ENCODE peak calls at places on chromosomes 1 and 21, in five cellular contexts. One of them, this sample, is unnamed.
A peak's percentile ranks its signal among the peaks of the same experiment; 100 is the strongest.

GRCh38 chr1:206544562-206545257 is 37.4 kb downstream of the RASSF5 start:
- DNase-seq in GM06990: peak; percentile 52
- DNase-seq in RPMI8226: peak; percentile 84
- DNase-seq in WTC11: peak; percentile 96
- DNase-seq in activated T-cell treated with anti-CD3 and anti-CD28 coated beads, Interleukin-2, amount 50 U/mL, for 4 hours: peak; percentile 87
- DNase-seq in this sample: peak; percentile 81

GRCh38 chr1:30321216-30321910 is 402.0 kb downstream of the MATN1 start:
- DNase-seq in GM06990: no peak
- DNase-seq in RPMI8226: no peak
- DNase-seq in WTC11: no peak
- DNase-seq in activated T-cell treated with anti-CD3 and anti-CD28 coated beads, Interleukin-2, amount 50 U/mL, for 4 hours: no peak
- DNase-seq in this sample: no peak

GRCh38 chr1:65146908-65147423 is 1.0 kb upstream of the AK4 start:
- DNase-seq in GM06990: no peak
- DNase-seq in RPMI8226: no peak
- DNase-seq in WTC11: no peak
- DNase-seq in activated T-cell treated with anti-CD3 and anti-CD28 coated beads, Interleukin-2, amount 50 U/mL, for 4 hours: no peak
- DNase-seq in this sample: no peak

GRCh38 chr1:109620396-109620817 is 770 bp downstream of the AMPD2 start:
- DNase-seq in GM06990: no peak
- DNase-seq in RPMI8226: no peak
- DNase-seq in WTC11: no peak
- DNase-seq in activated T-cell treated with anti-CD3 and anti-CD28 coated beads, Interleukin-2, amount 50 U/mL, for 4 hours: no peak
- DNase-seq in this sample: no peak

GRCh38 chr1:64290420-64290819 is 87.0 kb downstream of the UBE2U start:
- DNase-seq in GM06990: no peak
- DNase-seq in RPMI8226: no peak
- DNase-seq in WTC11: no peak
- DNase-seq in activated T-cell treated with anti-CD3 and anti-CD28 coated beads, Interleukin-2, amount 50 U/mL, for 4 hours: no peak
- DNase-seq in this sample: no peak

GRCh38 chr1:40404670-40405462 is 31.3 kb downstream of the SMAP2 start:
- DNase-seq in GM06990: no peak
- DNase-seq in RPMI8226: peak; percentile 67
- DNase-seq in WTC11: no peak
- DNase-seq in activated T-cell treated with anti-CD3 and anti-CD28 coated beads, Interleukin-2, amount 50 U/mL, for 4 hours: no peak
- DNase-seq in this sample: peak; percentile 22

GRCh38 chr1:26723013-26723991 is 27.5 kb downstream of the ARID1A start:
- DNase-seq in GM06990: no peak
- DNase-seq in RPMI8226: peak; percentile 88
- DNase-seq in WTC11: peak; percentile 72
- DNase-seq in activated T-cell treated with anti-CD3 and anti-CD28 coated beads, Interleukin-2, amount 50 U/mL, for 4 hours: peak; percentile 24
- DNase-seq in this sample: no peak

GRCh38 chr1:201488817-201489581 is 17.9 kb downstream of the CSRP1 start:
- DNase-seq in GM06990: no peak
- DNase-seq in RPMI8226: peak; percentile 24
- DNase-seq in WTC11: no peak
- DNase-seq in activated T-cell treated with anti-CD3 and anti-CD28 coated beads, Interleukin-2, amount 50 U/mL, for 4 hours: no peak
- DNase-seq in this sample: no peak

GRCh38 chr1:17045140-17045539 is 8.7 kb downstream of the SDHB start:
- DNase-seq in GM06990: no peak
- DNase-seq in RPMI8226: peak; percentile 32
- DNase-seq in WTC11: no peak
- DNase-seq in activated T-cell treated with anti-CD3 and anti-CD28 coated beads, Interleukin-2, amount 50 U/mL, for 4 hours: no peak
- DNase-seq in this sample: no peak

GRCh38 chr1:97877307-97877706 is 43.5 kb downstream of the DPYD start:
- DNase-seq in GM06990: no peak
- DNase-seq in RPMI8226: no peak
- DNase-seq in WTC11: no peak
- DNase-seq in activated T-cell treated with anti-CD3 and anti-CD28 coated beads, Interleukin-2, amount 50 U/mL, for 4 hours: no peak
- DNase-seq in this sample: no peak

GRCh38 chr1:159000627-159001026 is 9.1 kb upstream of the IFI16 start:
- DNase-seq in GM06990: no peak
- DNase-seq in RPMI8226: no peak
- DNase-seq in WTC11: peak; percentile 22
- DNase-seq in activated T-cell treated with anti-CD3 and anti-CD28 coated beads, Interleukin-2, amount 50 U/mL, for 4 hours: no peak
- DNase-seq in this sample: no peak

GRCh38 chr1:9766759-9767442 is 56.9 kb downstream of the CLSTN1 start:
- DNase-seq in GM06990: no peak
- DNase-seq in RPMI8226: no peak
- DNase-seq in WTC11: no peak
- DNase-seq in activated T-cell treated with anti-CD3 and anti-CD28 coated beads, Interleukin-2, amount 50 U/mL, for 4 hours: no peak
- DNase-seq in this sample: no peak

GRCh38 chr21:28266061-28266460 is 726.6 kb downstream of the LTN1 start:
- DNase-seq in GM06990: no peak
- DNase-seq in RPMI8226: no peak
- DNase-seq in WTC11: no peak
- DNase-seq in activated T-cell treated with anti-CD3 and anti-CD28 coated beads, Interleukin-2, amount 50 U/mL, for 4 hours: no peak
- DNase-seq in this sample: no peak

GRCh38 chr1:63746129-63746864 is 27.5 kb upstream of the ROR1 start:
- DNase-seq in GM06990: no peak
- DNase-seq in RPMI8226: no peak
- DNase-seq in WTC11: peak; percentile 26
- DNase-seq in activated T-cell treated with anti-CD3 and anti-CD28 coated beads, Interleukin-2, amount 50 U/mL, for 4 hours: no peak
- DNase-seq in this sample: no peak

GRCh38 chr1:203172184-203173115 is 3.2 kb downstream of the MYBPH start:
- DNase-seq in GM06990: no peak
- DNase-seq in RPMI8226: peak; percentile 79
- DNase-seq in WTC11: peak; percentile 88
- DNase-seq in activated T-cell treated with anti-CD3 and anti-CD28 coated beads, Interleukin-2, amount 50 U/mL, for 4 hours: peak; percentile 29
- DNase-seq in this sample: peak; percentile 82

GRCh38 chr1:67788251-67788796 is 44.9 kb downstream of the GNG12 start:
- DNase-seq in GM06990: no peak
- DNase-seq in RPMI8226: no peak
- DNase-seq in WTC11: no peak
- DNase-seq in activated T-cell treated with anti-CD3 and anti-CD28 coated beads, Interleukin-2, amount 50 U/mL, for 4 hours: no peak
- DNase-seq in this sample: no peak

GRCh38 chr1:235834620-235835019 is 32.1 kb downstream of the LYST start:
- DNase-seq in GM06990: no peak
- DNase-seq in RPMI8226: no peak
- DNase-seq in WTC11: no peak
- DNase-seq in activated T-cell treated with anti-CD3 and anti-CD28 coated beads, Interleukin-2, amount 50 U/mL, for 4 hours: no peak
- DNase-seq in this sample: no peak

GRCh38 chr1:22218618-22219250 is 75.8 kb upstream of the WNT4 start:
- DNase-seq in GM06990: no peak
- DNase-seq in RPMI8226: no peak
- DNase-seq in WTC11: peak; percentile 1
- DNase-seq in activated T-cell treated with anti-CD3 and anti-CD28 coated beads, Interleukin-2, amount 50 U/mL, for 4 hours: no peak
- DNase-seq in this sample: no peak

GRCh38 chr1:115906627-115907026 is 65.7 kb upstream of the NHLH2 start:
- DNase-seq in GM06990: no peak
- DNase-seq in RPMI8226: no peak
- DNase-seq in WTC11: no peak
- DNase-seq in activated T-cell treated with anti-CD3 and anti-CD28 coated beads, Interleukin-2, amount 50 U/mL, for 4 hours: no peak
- DNase-seq in this sample: no peak

GRCh38 chr1:53737648-53738204 is 1.2 kb downstream of the GLIS1 start:
- DNase-seq in GM06990: no peak
- DNase-seq in RPMI8226: no peak
- DNase-seq in WTC11: peak; percentile 55
- DNase-seq in activated T-cell treated with anti-CD3 and anti-CD28 coated beads, Interleukin-2, amount 50 U/mL, for 4 hours: no peak
- DNase-seq in this sample: peak; percentile 33

GRCh38 chr1:155128469-155128754 is 736 bp downstream of the EFNA1 start:
- DNase-seq in GM06990: no peak
- DNase-seq in RPMI8226: no peak
- DNase-seq in WTC11: no peak
- DNase-seq in activated T-cell treated with anti-CD3 and anti-CD28 coated beads, Interleukin-2, amount 50 U/mL, for 4 hours: no peak
- DNase-seq in this sample: no peak

GRCh38 chr1:165342588-165342987 is 13.9 kb downstream of the LMX1A start:
- DNase-seq in GM06990: no peak
- DNase-seq in RPMI8226: no peak
- DNase-seq in WTC11: no peak
- DNase-seq in activated T-cell treated with anti-CD3 and anti-CD28 coated beads, Interleukin-2, amount 50 U/mL, for 4 hours: no peak
- DNase-seq in this sample: no peak

GRCh38 chr1:66374561-66375111 is 159.3 kb upstream of the SGIP1 start:
- DNase-seq in GM06990: peak; percentile 83
- DNase-seq in RPMI8226: no peak
- DNase-seq in WTC11: no peak
- DNase-seq in activated T-cell treated with anti-CD3 and anti-CD28 coated beads, Interleukin-2, amount 50 U/mL, for 4 hours: no peak
- DNase-seq in this sample: peak; percentile 31

GRCh38 chr1:169933999-169934725 is 40.5 kb upstream of the SCYL3 start:
- DNase-seq in GM06990: no peak
- DNase-seq in RPMI8226: no peak
- DNase-seq in WTC11: no peak
- DNase-seq in activated T-cell treated with anti-CD3 and anti-CD28 coated beads, Interleukin-2, amount 50 U/mL, for 4 hours: no peak
- DNase-seq in this sample: no peak

GRCh38 chr1:246755419-246755818 is 31.2 kb downstream of the SCCPDH start:
- DNase-seq in GM06990: no peak
- DNase-seq in RPMI8226: no peak
- DNase-seq in WTC11: no peak
- DNase-seq in activated T-cell treated with anti-CD3 and anti-CD28 coated beads, Interleukin-2, amount 50 U/mL, for 4 hours: no peak
- DNase-seq in this sample: no peak

GRCh38 chr1:84267476-84267875 is 34.0 kb upstream of the SAMD13 start:
- DNase-seq in GM06990: no peak
- DNase-seq in RPMI8226: no peak
- DNase-seq in WTC11: no peak
- DNase-seq in activated T-cell treated with anti-CD3 and anti-CD28 coated beads, Interleukin-2, amount 50 U/mL, for 4 hours: no peak
- DNase-seq in this sample: no peak

GRCh38 chr1:53627666-53628065 is 111.3 kb downstream of the GLIS1 start:
- DNase-seq in GM06990: no peak
- DNase-seq in RPMI8226: no peak
- DNase-seq in WTC11: no peak
- DNase-seq in activated T-cell treated with anti-CD3 and anti-CD28 coated beads, Interleukin-2, amount 50 U/mL, for 4 hours: no peak
- DNase-seq in this sample: no peak

GRCh38 chr1:222522105-222522915 is 25.6 kb downstream of the HHIPL2 start:
- DNase-seq in GM06990: no peak
- DNase-seq in RPMI8226: peak; percentile 1
- DNase-seq in WTC11: no peak
- DNase-seq in activated T-cell treated with anti-CD3 and anti-CD28 coated beads, Interleukin-2, amount 50 U/mL, for 4 hours: no peak
- DNase-seq in this sample: no peak

GRCh38 chr1:56255516-56256181 is 323.7 kb downstream of the PLPP3 start:
- DNase-seq in GM06990: no peak
- DNase-seq in RPMI8226: no peak
- DNase-seq in WTC11: no peak
- DNase-seq in activated T-cell treated with anti-CD3 and anti-CD28 coated beads, Interleukin-2, amount 50 U/mL, for 4 hours: no peak
- DNase-seq in this sample: no peak

GRCh38 chr1:22241811-22242210 is 98.9 kb upstream of the WNT4 start:
- DNase-seq in GM06990: no peak
- DNase-seq in RPMI8226: no peak
- DNase-seq in WTC11: no peak
- DNase-seq in activated T-cell treated with anti-CD3 and anti-CD28 coated beads, Interleukin-2, amount 50 U/mL, for 4 hours: no peak
- DNase-seq in this sample: no peak

GRCh38 chr1:46543761-46544560 is 7.5 kb downstream of the KNCN start:
- DNase-seq in GM06990: no peak
- DNase-seq in RPMI8226: no peak
- DNase-seq in WTC11: no peak
- DNase-seq in activated T-cell treated with anti-CD3 and anti-CD28 coated beads, Interleukin-2, amount 50 U/mL, for 4 hours: no peak
- DNase-seq in this sample: no peak

GRCh38 chr1:211326528-211327340 is at the start of gene TRAF5:
- DNase-seq in GM06990: peak; percentile 74
- DNase-seq in RPMI8226: peak; percentile 71
- DNase-seq in WTC11: peak; percentile 65
- DNase-seq in activated T-cell treated with anti-CD3 and anti-CD28 coated beads, Interleukin-2, amount 50 U/mL, for 4 hours: peak; percentile 46
- DNase-seq in this sample: peak; percentile 79

GRCh38 chr1:15330028-15330427 is 79.7 kb upstream of the EFHD2 start:
- DNase-seq in GM06990: no peak
- DNase-seq in RPMI8226: no peak
- DNase-seq in WTC11: no peak
- DNase-seq in activated T-cell treated with anti-CD3 and anti-CD28 coated beads, Interleukin-2, amount 50 U/mL, for 4 hours: no peak
- DNase-seq in this sample: no peak

GRCh38 chr1:200330770-200331428 is 78.9 kb downstream of the ZNF281 start:
- DNase-seq in GM06990: no peak
- DNase-seq in RPMI8226: no peak
- DNase-seq in WTC11: no peak
- DNase-seq in activated T-cell treated with anti-CD3 and anti-CD28 coated beads, Interleukin-2, amount 50 U/mL, for 4 hours: no peak
- DNase-seq in this sample: no peak

GRCh38 chr1:61221642-61222041 is 139.3 kb downstream of the NFIA start:
- DNase-seq in GM06990: no peak
- DNase-seq in RPMI8226: no peak
- DNase-seq in WTC11: no peak
- DNase-seq in activated T-cell treated with anti-CD3 and anti-CD28 coated beads, Interleukin-2, amount 50 U/mL, for 4 hours: no peak
- DNase-seq in this sample: no peak

GRCh38 chr21:42055425-42055824 is 15.7 kb upstream of the UMODL1 start:
- DNase-seq in GM06990: no peak
- DNase-seq in RPMI8226: no peak
- DNase-seq in WTC11: no peak
- DNase-seq in activated T-cell treated with anti-CD3 and anti-CD28 coated beads, Interleukin-2, amount 50 U/mL, for 4 hours: no peak
- DNase-seq in this sample: no peak

GRCh38 chr1:206035027-206035426 is 11.3 kb upstream of the CTSE start:
- DNase-seq in GM06990: no peak
- DNase-seq in RPMI8226: peak; percentile 84
- DNase-seq in WTC11: no peak
- DNase-seq in activated T-cell treated with anti-CD3 and anti-CD28 coated beads, Interleukin-2, amount 50 U/mL, for 4 hours: no peak
- DNase-seq in this sample: no peak

GRCh38 chr1:15848143-15848928 is 829 bp downstream of the SPEN start:
- DNase-seq in GM06990: peak; percentile 70
- DNase-seq in RPMI8226: peak; percentile 65
- DNase-seq in WTC11: peak; percentile 44
- DNase-seq in activated T-cell treated with anti-CD3 and anti-CD28 coated beads, Interleukin-2, amount 50 U/mL, for 4 hours: peak; percentile 21
- DNase-seq in this sample: no peak

GRCh38 chr1:59146651-59147358 is 150.1 kb upstream of the FGGY start:
- DNase-seq in GM06990: peak; percentile 82
- DNase-seq in RPMI8226: peak; percentile 10
- DNase-seq in WTC11: peak; percentile 62
- DNase-seq in activated T-cell treated with anti-CD3 and anti-CD28 coated beads, Interleukin-2, amount 50 U/mL, for 4 hours: peak; percentile 32
- DNase-seq in this sample: peak; percentile 73

This sample was measured in GM13977.